ENCODE peak calls at places on chromosomes 12 and 14, in eight cellular contexts. Y, G, T, J, H, S, M and C are unnamed samples.

GRCh38 chr14:70317969-70318634 is 41.4 kb downstream of the COX16 start:
- DNase-seq in J (peak; percentile 84), S (peak; percentile 63), H (peak; percentile 81), T (no peak), Y (peak; percentile 38), G (peak; percentile 82), M (peak; percentile 73), C (peak; percentile 9)

GRCh38 chr14:95200404-95200803 is 43.1 kb upstream of the DICER1 start:
- DNase-seq in Y (no peak), T (no peak), G (no peak), M (no peak), J (no peak), H (no peak), S (no peak), C (no peak)

GRCh38 chr14:53526190-53526589 is 373.1 kb upstream of the DDHD1 start:
- DNase-seq in Y (no peak), T (no peak), S (no peak), M (no peak), H (no peak), J (no peak), G (no peak), C (no peak)

GRCh38 chr12:89927226-89927698 is 218.6 kb upstream of the ATP2B1 start:
- DNase-seq in M (no peak), T (peak; percentile 82), S (no peak), G (no peak), Y (no peak), J (no peak), H (no peak), C (peak; percentile 92)

GRCh38 chr12:131860472-131861260 is 32.5 kb downstream of the MMP17 start:
- DNase-seq in T (no peak), M (peak; percentile 95), Y (peak; percentile 44), G (peak; percentile 81), S (peak; percentile 69), J (peak; percentile 60), H (peak; percentile 90), C (no peak)

GRCh38 chr14:67618617-67619063 is 1.1 kb upstream of the ARG2 start:
- DNase-seq in M (peak; percentile 80), T (peak; percentile 56), S (peak; percentile 67), G (peak; percentile 89), Y (no peak), J (peak; percentile 62), H (peak; percentile 88), C (peak; percentile 72)

GRCh38 chr12:67415473-67415872 is 146.3 kb downstream of the CAND1 start:
- DNase-seq in Y (peak; percentile 22), M (peak; percentile 55), S (peak; percentile 17), J (peak; percentile 65), G (peak; percentile 77), T (no peak), H (no peak), C (peak; percentile 35)

GRCh38 chr12:53065975-53066593 is 13.1 kb downstream of the SPRYD3 start:
- DNase-seq in Y (peak; percentile 60), J (peak; percentile 88), G (peak; percentile 90), S (peak; percentile 92), H (peak; percentile 90), T (peak; percentile 42), M (peak; percentile 81), C (peak; percentile 63)

GRCh38 chr12:106139422-106140141 is 828 bp upstream of the NUAK1 start:
- DNase-seq in G (peak; percentile 89), Y (peak; percentile 56), H (peak; percentile 90), S (no peak), J (peak; percentile 93), M (peak; percentile 72), T (peak; percentile 74), C (no peak)

GRCh38 chr14:36975834-36976233 is 196.6 kb downstream of the SLC25A21 start:
- DNase-seq in M (peak; percentile 56), T (no peak), G (no peak), S (no peak), H (no peak), Y (no peak), J (no peak), C (no peak)

GRCh38 chr12:88185988-88186387 is 43.9 kb downstream of the TMTC3 start:
- DNase-seq in J (no peak), Y (peak; percentile 1), M (peak; percentile 89), G (no peak), T (no peak), S (no peak), H (no peak), C (no peak)

GRCh38 chr12:9334026-9334692 is 126.0 kb upstream of the PZP start:
- DNase-seq in Y (no peak), S (no peak), H (peak; percentile 51), M (no peak), G (no peak), T (no peak), J (no peak), C (no peak)

GRCh38 chr14:92494512-92494911 is 19.1 kb upstream of the RIN3 start:
- DNase-seq in T (peak; percentile 31), M (no peak), G (no peak), Y (no peak), J (no peak), S (no peak), H (no peak), C (no peak)

GRCh38 chr12:13177373-13177772 is 19.2 kb upstream of the EMP1 start:
- DNase-seq in G (no peak), Y (no peak), T (no peak), S (no peak), J (no peak), H (no peak), M (no peak), C (no peak)

GRCh38 chr14:38310420-38310995 is 54.6 kb upstream of the CLEC14A start:
- DNase-seq in G (no peak), M (no peak), S (no peak), J (no peak), H (no peak), T (no peak), Y (no peak), C (no peak)

GRCh38 chr12:41527529-41528116 is 339.5 kb downstream of the PDZRN4 start:
- DNase-seq in G (no peak), T (no peak), S (no peak), J (no peak), M (no peak), Y (no peak), H (no peak), C (no peak)

GRCh38 chr14:95045836-95046430 is 111.4 kb downstream of the DICER1 start:
- DNase-seq in S (no peak), T (no peak), M (no peak), J (no peak), H (no peak), Y (no peak), G (no peak), C (no peak)

GRCh38 chr12:118575730-118576129 is 199.4 kb downstream of the SUDS3 start:
- DNase-seq in G (no peak), Y (no peak), J (no peak), S (no peak), M (no peak), T (no peak), H (no peak), C (no peak)

GRCh38 chr12:1778911-1779310 is 41.5 kb upstream of the LRTM2 start:
- DNase-seq in H (no peak), G (no peak), Y (no peak), J (no peak), S (no peak), M (no peak), T (no peak), C (no peak)
- H3K4me1 ChIP-seq in H (peaks cover 20% of the 10 kb centered on the region), G (peaks cover 13% of the 10 kb centered on the region), Y (peaks cover 10% of the 10 kb centered on the region), J (peaks cover 21% of the 10 kb centered on the region), S (peaks cover 52% of the 10 kb centered on the region), M (peaks cover 34% of the 10 kb centered on the region), T (no peaks in the 10 kb centered on the region), C (no peaks in the 10 kb centered on the region)

GRCh38 chr12:54230555-54230954 is 41.8 kb upstream of the SMUG1 start:
- DNase-seq in J (no peak), H (no peak), Y (no peak), G (no peak), T (no peak), M (no peak), S (no peak), C (no peak)

GRCh38 chr12:54228471-54228870 is 39.7 kb upstream of the SMUG1 start:
- DNase-seq in M (no peak), J (no peak), G (no peak), S (no peak), Y (no peak), H (no peak), T (no peak), C (no peak)

GRCh38 chr12:54231236-54231635 is 42.5 kb upstream of the SMUG1 start:
- DNase-seq in J (no peak), G (no peak), H (no peak), M (no peak), T (no peak), S (no peak), Y (no peak), C (no peak)

GRCh38 chr12:54229624-54230212 is 40.9 kb upstream of the SMUG1 start:
- DNase-seq in Y (peak; percentile 60), G (no peak), J (no peak), H (peak; percentile 39), S (no peak), T (no peak), M (peak; percentile 88), C (no peak)

GRCh38 chr12:54232790-54233189 is 44.0 kb upstream of the SMUG1 start:
- DNase-seq in G (peak; percentile 81), S (no peak), Y (no peak), M (no peak), H (no peak), T (no peak), J (no peak), C (no peak)
- TF ChIP-seq CTCF in G (peak; percentile 34), S (peak; percentile 38), Y (peak; percentile 32), M (peak; percentile 29), H (no peak), T (no peak), J (peak; percentile 32), C (no peak)

DNA sequence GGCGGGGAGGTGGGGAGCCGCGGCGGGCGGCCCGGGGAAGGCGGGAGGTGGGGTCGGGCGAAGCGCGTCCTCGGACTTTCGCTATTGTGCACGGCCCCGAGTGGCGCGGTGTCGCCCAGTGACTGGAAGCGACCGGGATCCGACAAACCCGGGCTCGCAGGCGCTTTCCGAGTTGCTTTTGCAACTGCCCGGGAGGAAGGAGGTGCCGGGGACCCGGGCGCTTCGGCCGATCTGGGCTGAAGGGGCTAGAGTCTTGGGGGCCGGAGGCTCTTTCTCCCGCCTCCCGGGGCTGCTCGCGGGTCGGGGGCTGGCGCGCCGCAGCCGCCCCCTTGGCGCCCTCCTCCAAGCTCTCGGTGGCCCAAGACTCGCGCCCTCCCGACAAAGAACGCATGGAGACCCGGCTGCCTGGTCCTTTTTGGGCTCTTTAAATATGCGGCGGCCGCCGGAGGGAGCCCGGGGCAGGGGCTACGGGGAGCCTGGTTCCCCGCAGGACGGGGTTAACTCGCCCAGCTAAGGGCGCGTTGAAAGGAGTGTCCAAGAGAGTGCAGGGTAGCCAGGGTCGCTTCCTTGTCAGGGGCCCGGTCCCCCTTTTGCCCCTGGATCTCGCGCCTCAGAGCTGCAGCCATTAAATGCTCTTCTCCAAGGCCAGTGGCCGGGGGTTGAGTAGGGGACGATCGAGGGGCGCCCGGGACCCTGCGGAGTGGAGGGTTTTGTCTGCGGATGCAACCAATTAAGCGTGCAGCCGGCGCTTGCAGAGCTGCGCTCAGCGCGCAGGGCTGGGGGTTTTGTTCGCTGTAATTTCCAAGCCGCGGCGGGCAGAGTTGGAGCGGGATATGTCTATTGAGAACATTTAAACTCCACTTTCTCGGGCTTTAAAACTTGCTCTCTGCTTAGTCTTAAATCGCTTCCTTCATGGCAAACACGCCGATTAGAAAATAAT is 1.6 kb downstream of the HMGA2 start:
- DNase-seq in S (peak; percentile 41), J (peak; percentile 90), T (peak; percentile 39), M (peak; percentile 14), G (peak; percentile 82), Y (no peak), H (peak; percentile 49), C (no peak)
- TF ChIP-seq EZH2phosphoT487 in S (no peak), J (no peak), T (no peak), M (no peak), G (no peak), Y (no peak), H (no peak), C (no peak)

GRCh38 chr12:122847516-122847836 is 12.2 kb downstream of the HIP1R start:
- DNase-seq in G (no peak), M (no peak), S (no peak), H (no peak), Y (no peak), J (no peak), T (no peak), C (no peak)
- H3K4me1 ChIP-seq in G (no peaks in the 10 kb centered on the region), M (peaks cover 10% of the 10 kb centered on the region), S (peaks cover 5% of the 10 kb centered on the region), H (no peaks in the 10 kb centered on the region), Y (no peaks in the 10 kb centered on the region), J (no peaks in the 10 kb centered on the region), T (no peaks in the 10 kb centered on the region), C (peaks cover 9% of the 10 kb centered on the region)